ENCODE peak calls at places on chromosomes 13 and 19, in six cellular contexts. R is bronchial epithelial cell, U is cardiac muscle cell, T is B cell, P is fibroblast of mammary gland, D is mucosa of descending colon. I is an unnamed sample.

GRCh38 chr19:13082192-13083007 is 20.3 kb downstream of the LYL1 start:
- DNase-seq in R (peak), U (peak), T (no peak), P (peak), D (no peak), I (no peak)

GRCh38 chr13:102461302-102461701 is 59.5 kb upstream of the FGF14 start:
- DNase-seq in R (peak), U (no peak), T (no peak), P (no peak), D (no peak), I (no peak)

GRCh38 chr19:30276312-30276884 is 95.8 kb upstream of the ZNF536 start:
- DNase-seq in R (no peak), U (no peak), T (no peak), P (no peak), D (no peak), I (no peak)

GRCh38 chr13:110869805-110870706 is 44.8 kb downstream of the ANKRD10 start:
- DNase-seq in R (peak), U (peak), T (no peak), P (peak), D (peak), I (no peak)

GRCh38 chr19:17234911-17235617 is 9.0 kb downstream of the OCEL1 start:
- DNase-seq in R (peak), U (peak), T (peak), P (peak), D (peak), I (peak)

GRCh38 chr19:16949496-16950023 is 60.8 kb downstream of the F2RL3 start:
- DNase-seq in R (no peak), U (no peak), T (no peak), P (no peak), D (no peak), I (no peak)

GRCh38 chr13:98476106-98476505 is 100.8 kb downstream of the STK24 start:
- DNase-seq in R (no peak), U (no peak), T (peak), P (no peak), D (no peak), I (peak)

GRCh38 chr19:6925801-6926751 is 38.7 kb downstream of the ADGRE1 start:
- DNase-seq in R (no peak), U (no peak), T (no peak), P (no peak), D (no peak), I (peak)

GRCh38 chr13:111093634-111094033 is 21.5 kb upstream of the ARHGEF7 start:
- DNase-seq in R (no peak), U (no peak), T (no peak), P (no peak), D (no peak), I (no peak)

GRCh38 chr13:98581971-98582702 is 5.2 kb upstream of the STK24 start:
- DNase-seq in R (peak), U (peak), T (no peak), P (peak), D (no peak), I (no peak)

GRCh38 chr19:43574424-43575155 is 737 bp downstream of the XRCC1 start:
- DNase-seq in R (no peak), U (no peak), T (no peak), P (peak), D (no peak), I (no peak)

GRCh38 chr13:75507027-75508001 is 25.3 kb upstream of the TBC1D4 start:
- DNase-seq in R (peak), U (no peak), T (no peak), P (peak), D (no peak), I (peak)

GRCh38 chr19:35006342-35006998 is 6.3 kb downstream of the GRAMD1A start:
- DNase-seq in R (peak), U (no peak), T (no peak), P (peak), D (peak), I (no peak)

GRCh38 chr19:6772028-6772865 is at the start of gene VAV1:
- DNase-seq in R (no peak), U (no peak), T (peak), P (no peak), D (peak), I (peak)

GRCh38 chr13:77016241-77016812 is 10.6 kb downstream of the FBXL3 start:
- DNase-seq in R (no peak), U (no peak), T (no peak), P (no peak), D (no peak), I (no peak)

GRCh38 chr13:94065741-94066140 is 413.7 kb downstream of the DCT start:
- DNase-seq in R (no peak), U (no peak), T (no peak), P (peak), D (no peak), I (no peak)

GRCh38 chr13:50617134-50617721 is 226.3 kb downstream of the DLEU7 start:
- DNase-seq in R (peak), U (no peak), T (no peak), P (peak), D (no peak), I (no peak)

GRCh38 chr13:105997436-105998232 is 537.8 kb downstream of the EFNB2 start:
- DNase-seq in R (no peak), U (no peak), T (no peak), P (peak), D (no peak), I (no peak)

GRCh38 chr13:114142640-114143490 is 10.4 kb upstream of the RASA3 start:
- DNase-seq in R (peak), U (no peak), T (no peak), P (no peak), D (peak), I (peak)

GRCh38 chr19:1007852-1008251 is 7.6 kb downstream of the GRIN3B start:
- DNase-seq in R (no peak), U (no peak), T (no peak), P (no peak), D (no peak), I (no peak)

GRCh38 chr13:38386421-38386820 is 36.8 kb downstream of the UFM1 start:
- DNase-seq in R (peak), U (no peak), T (no peak), P (peak), D (no peak), I (no peak)

GRCh38 chr19:44891016-44891882 is at the start of gene TOMM40:
- DNase-seq in R (peak), U (peak), T (peak), P (no peak), D (no peak), I (peak)

GRCh38 chr19:5961969-5962945 is 15.7 kb downstream of the RANBP3 start:
- DNase-seq in R (peak), U (peak), T (peak), P (no peak), D (peak), I (no peak)

GRCh38 chr19:14248578-14249011 is 42.6 kb upstream of the ADGRL1 start:
- DNase-seq in R (no peak), U (peak), T (peak), P (peak), D (peak), I (peak)

GRCh38 chr13:21717817-21718216 is 46.9 kb downstream of the FGF9 start:
- DNase-seq in R (peak), U (no peak), T (no peak), P (no peak), D (no peak), I (no peak)

GRCh38 chr19:31350033-31350692 is 927 bp upstream of the TSHZ3 start:
- DNase-seq in R (no peak), U (no peak), T (peak), P (no peak), D (no peak), I (no peak)

GRCh38 chr19:48372904-48373303 is 8.7 kb downstream of the SYNGR4 start:
- DNase-seq in R (peak), U (no peak), T (no peak), P (no peak), D (no peak), I (no peak)

GRCh38 chr19:57269515-57270250 is 10.6 kb upstream of the ZNF460 start:
- DNase-seq in R (peak), U (no peak), T (no peak), P (peak), D (no peak), I (peak)

GRCh38 chr19:2629491-2630351 is 72.8 kb downstream of the GNG7 start:
- DNase-seq in R (no peak), U (no peak), T (no peak), P (peak), D (no peak), I (no peak)

GRCh38 chr13:33910267-33910666 is 92.3 kb downstream of the RFC3 start:
- DNase-seq in R (no peak), U (no peak), T (no peak), P (no peak), D (no peak), I (no peak)

GRCh38 chr13:49620170-49620621 is 8.1 kb upstream of the ARL11 start:
- DNase-seq in R (no peak), U (no peak), T (no peak), P (no peak), D (peak), I (peak)

GRCh38 chr13:23505007-23505406 is 65.2 kb upstream of the TNFRSF19 start:
- DNase-seq in R (peak), U (no peak), T (no peak), P (peak), D (no peak), I (no peak)

GRCh38 chr13:60329221-60329983 is 67.6 kb upstream of the TDRD3 start:
- DNase-seq in R (peak), U (peak), T (no peak), P (peak), D (no peak), I (peak)

GRCh38 chr13:34591801-34592454 is 350.1 kb upstream of the NBEA start:
- DNase-seq in R (no peak), U (no peak), T (no peak), P (no peak), D (no peak), I (no peak)

GRCh38 chr13:44918323-44919102 is 70.8 kb downstream of the NUFIP1 start:
- DNase-seq in R (peak), U (peak), T (peak), P (peak), D (peak), I (peak)

GRCh38 chr13:46311217-46311616 is 75.8 kb downstream of the RUBCNL start:
- DNase-seq in R (no peak), U (no peak), T (no peak), P (no peak), D (no peak), I (no peak)

GRCh38 chr13:46304546-46304945 is 82.5 kb downstream of the RUBCNL start:
- DNase-seq in R (no peak), U (no peak), T (no peak), P (peak), D (no peak), I (no peak)

GRCh38 chr13:46310066-46310465 is 77.0 kb downstream of the RUBCNL start:
- DNase-seq in R (no peak), U (no peak), T (no peak), P (no peak), D (no peak), I (no peak)

GRCh38 chr13:46303743-46304385 is 83.2 kb downstream of the RUBCNL start:
- DNase-seq in R (no peak), U (no peak), T (no peak), P (no peak), D (no peak), I (peak)

DNA sequence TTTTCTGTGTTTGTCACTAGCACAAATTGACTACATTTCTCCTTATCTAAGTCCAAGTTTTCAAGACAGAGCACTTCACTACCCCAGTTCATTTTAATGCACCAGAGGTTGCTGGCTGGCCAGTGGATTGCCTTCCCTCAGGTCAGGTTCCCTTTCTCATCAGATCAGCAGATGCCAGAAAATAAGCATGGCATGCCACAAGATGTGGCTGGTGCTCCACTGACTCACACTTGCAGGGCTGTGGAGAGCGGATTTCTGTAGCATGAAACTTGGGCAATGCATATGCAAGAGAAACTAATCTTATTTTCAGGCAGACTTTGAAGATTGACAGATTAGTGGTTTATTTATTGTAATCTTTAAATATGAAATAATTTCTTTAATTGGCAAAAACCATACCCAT is 79.5 kb downstream of the RUBCNL start:
- DNase-seq in R (no peak), U (no peak), T (no peak), P (peak), D (no peak), I (no peak)
- TF ChIP-seq CTCF in R (no peak), U (no peak), T (no peak), P (no peak), D (no peak), I (no peak)

DNA sequence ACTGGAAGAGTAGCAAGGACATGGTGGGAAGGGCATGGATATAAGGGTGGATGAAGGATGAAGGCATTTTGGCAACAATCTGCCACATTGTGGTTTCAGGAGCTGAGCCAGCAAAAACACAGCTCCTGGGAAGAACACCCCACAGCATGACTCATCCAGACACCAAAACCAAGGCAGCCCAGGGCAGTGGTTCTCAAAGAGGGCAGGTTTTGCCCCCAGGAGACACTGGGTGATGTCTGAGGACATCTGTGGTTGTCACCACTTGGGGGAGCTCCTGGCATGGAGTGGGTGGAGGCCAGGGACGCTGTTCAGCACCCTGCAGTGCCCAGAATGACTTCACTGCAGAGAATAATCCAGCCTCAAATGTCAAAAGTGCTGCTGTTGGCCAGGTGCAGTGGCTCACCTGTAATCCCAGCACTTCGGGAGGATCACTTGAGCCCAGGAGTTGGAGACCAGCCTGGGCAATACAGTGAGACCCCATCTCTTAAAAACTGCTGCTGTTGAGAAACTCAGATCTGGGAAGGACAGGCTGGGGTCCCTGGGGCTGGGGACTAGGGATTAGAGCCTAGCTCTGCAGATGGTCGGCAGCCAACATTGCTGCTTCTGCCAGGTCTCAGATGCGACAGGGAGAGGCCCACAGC is 16.1 kb downstream of the ZFR2 start:
- DNase-seq in R (peak), U (no peak), T (no peak), P (peak), D (no peak), I (peak)
- TF ChIP-seq CTCF in R (peak), U (peak), T (peak), P (peak), D (no peak), I (peak)

DNA sequence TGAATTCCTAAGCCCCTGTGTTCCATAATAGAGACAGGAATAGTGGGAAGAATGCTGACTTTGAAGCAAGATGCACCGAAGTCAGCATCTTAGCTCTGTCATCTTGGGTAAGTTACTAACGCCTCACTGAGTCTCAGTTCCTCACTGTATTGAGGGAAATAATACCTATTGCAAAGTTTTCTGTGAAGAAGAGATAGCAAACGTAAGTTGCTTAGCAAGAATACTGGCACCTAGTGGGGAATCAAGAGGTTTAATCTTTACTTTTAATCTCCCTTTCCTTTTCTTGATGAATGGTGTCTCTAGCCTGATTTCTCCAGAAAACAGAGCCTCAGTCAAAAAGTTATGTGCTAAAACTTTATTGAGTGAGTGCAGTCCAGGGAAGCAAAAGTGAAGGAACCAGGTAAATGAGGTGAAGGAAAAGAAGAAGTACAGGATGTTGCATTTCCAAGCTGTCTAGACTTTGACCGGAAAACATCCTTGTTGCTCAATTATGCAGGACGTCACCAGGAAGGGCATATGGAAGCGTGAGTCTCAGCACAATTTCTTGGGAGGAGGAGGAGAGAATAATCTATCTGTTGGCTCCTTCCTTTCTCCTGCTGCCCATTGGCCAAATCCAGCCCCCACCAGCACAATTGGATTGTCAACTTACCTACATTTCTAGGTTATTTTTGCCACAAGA is 210.0 kb downstream of the B3GLCT start:
- DNase-seq in R (peak), U (no peak), T (no peak), P (peak), D (no peak), I (no peak)
- TF ChIP-seq CTCF in R (peak), U (peak), T (no peak), P (peak), D (no peak), I (no peak)

GRCh38 chr19:18672606-18673337 is 10.7 kb upstream of the CRTC1 start:
- DNase-seq in R (peak), U (no peak), T (no peak), P (peak), D (no peak), I (no peak)
- TF ChIP-seq CTCF in R (no peak), U (peak), T (no peak), P (peak), D (no peak), I (no peak)

I was measured in GM12865.